ENCODE peak calls at places on chromosomes 6 and 20, in five cellular contexts. One of them, this sample, is unnamed.

GRCh38 chr6:33065312-33065711 is 8.1 kb downstream of the HLA-DPA1 start:
- DNase-seq in H4: no peak
- DNase-seq in endothelial cell: no peak
- DNase-seq in HCT116: no peak
- DNase-seq in HT1080: no peak
- DNase-seq in this sample: no peak

GRCh38 chr6:159169193-159169555 is at the start of gene FNDC1:
- DNase-seq in endothelial cell: peak
- DNase-seq in H4: no peak
- DNase-seq in HT1080: no peak
- DNase-seq in HCT116: no peak
- DNase-seq in this sample: no peak

GRCh38 chr6:145818796-145819195 is 4.2 kb upstream of the FBXO30 start:
- DNase-seq in HCT116: no peak
- DNase-seq in HT1080: no peak
- DNase-seq in H4: no peak
- DNase-seq in endothelial cell: no peak
- DNase-seq in this sample: no peak

GRCh38 chr6:133978896-133979240 is 25.8 kb downstream of the TBPL1 start:
- DNase-seq in HCT116: no peak
- DNase-seq in endothelial cell: no peak
- DNase-seq in H4: no peak
- DNase-seq in HT1080: no peak
- DNase-seq in this sample: no peak

GRCh38 chr20:56422131-56422823 is 10.2 kb downstream of the CASS4 start:
- DNase-seq in H4: peak
- DNase-seq in HT1080: peak
- DNase-seq in HCT116: peak
- DNase-seq in endothelial cell: no peak
- DNase-seq in this sample: no peak

GRCh38 chr20:31633339-31633914 is 4.3 kb upstream of the COX4I2 start:
- DNase-seq in HCT116: no peak
- DNase-seq in HT1080: no peak
- DNase-seq in endothelial cell: no peak
- DNase-seq in H4: no peak
- DNase-seq in this sample: no peak

GRCh38 chr6:36671687-36672375 is 6.7 kb upstream of the CDKN1A start:
- DNase-seq in H4: no peak
- DNase-seq in endothelial cell: no peak
- DNase-seq in HT1080: no peak
- DNase-seq in HCT116: no peak
- DNase-seq in this sample: no peak

GRCh38 chr6:37192669-37193068 is 22.7 kb downstream of the PIM1 start:
- DNase-seq in H4: no peak
- DNase-seq in HCT116: no peak
- DNase-seq in HT1080: no peak
- DNase-seq in endothelial cell: no peak
- DNase-seq in this sample: no peak

GRCh38 chr6:19837511-19838441 is 606 bp downstream of the ID4 start:
- DNase-seq in endothelial cell: peak
- DNase-seq in HCT116: no peak
- DNase-seq in HT1080: no peak
- DNase-seq in H4: peak
- DNase-seq in this sample: no peak

GRCh38 chr20:24991897-24992419 is 593 bp downstream of the APMAP start:
- DNase-seq in HCT116: no peak
- DNase-seq in HT1080: peak
- DNase-seq in H4: no peak
- DNase-seq in endothelial cell: peak
- DNase-seq in this sample: no peak

GRCh38 chr20:61925555-61926252 is 140.0 kb downstream of the TAF4 start:
- DNase-seq in H4: peak
- DNase-seq in endothelial cell: no peak
- DNase-seq in HCT116: peak
- DNase-seq in HT1080: peak
- DNase-seq in this sample: no peak

GRCh38 chr6:138446821-138447220 is 42.8 kb downstream of the HEBP2 start:
- DNase-seq in H4: no peak
- DNase-seq in HCT116: no peak
- DNase-seq in endothelial cell: no peak
- DNase-seq in HT1080: no peak
- DNase-seq in this sample: no peak

GRCh38 chr6:2819891-2820814 is 21.5 kb downstream of the SERPINB1 start:
- DNase-seq in H4: no peak
- DNase-seq in HT1080: no peak
- DNase-seq in HCT116: no peak
- DNase-seq in endothelial cell: no peak
- DNase-seq in this sample: no peak

GRCh38 chr6:105817370-105817769 is 268.8 kb upstream of the PRDM1 start:
- DNase-seq in H4: no peak
- DNase-seq in HCT116: no peak
- DNase-seq in endothelial cell: no peak
- DNase-seq in HT1080: no peak
- DNase-seq in this sample: no peak

GRCh38 chr6:81897793-81898192 is 145.3 kb upstream of the TENT5A start:
- DNase-seq in endothelial cell: no peak
- DNase-seq in HT1080: no peak
- DNase-seq in HCT116: no peak
- DNase-seq in H4: no peak
- DNase-seq in this sample: no peak

GRCh38 chr6:44253307-44254101 is 3.8 kb downstream of the SLC35B2 start:
- DNase-seq in HCT116: no peak
- DNase-seq in endothelial cell: peak
- DNase-seq in H4: peak
- DNase-seq in HT1080: no peak
- DNase-seq in this sample: no peak

GRCh38 chr6:129191275-129191674 is 308.3 kb downstream of the LAMA2 start:
- DNase-seq in endothelial cell: no peak
- DNase-seq in HCT116: no peak
- DNase-seq in HT1080: no peak
- DNase-seq in H4: no peak
- DNase-seq in this sample: no peak

GRCh38 chr6:110509617-110510231 is 33.3 kb upstream of the SLC22A16 start:
- DNase-seq in endothelial cell: no peak
- DNase-seq in H4: peak
- DNase-seq in HT1080: peak
- DNase-seq in HCT116: peak
- DNase-seq in this sample: no peak

GRCh38 chr6:150004101-150004782 is 21.1 kb downstream of the RAET1L start:
- DNase-seq in HT1080: no peak
- DNase-seq in H4: no peak
- DNase-seq in HCT116: no peak
- DNase-seq in endothelial cell: no peak
- DNase-seq in this sample: no peak

GRCh38 chr6:71982385-71982784 is 96.0 kb downstream of the RIMS1 start:
- DNase-seq in HCT116: no peak
- DNase-seq in H4: no peak
- DNase-seq in HT1080: peak
- DNase-seq in endothelial cell: no peak
- DNase-seq in this sample: no peak

GRCh38 chr6:24659547-24659946 is 7.2 kb downstream of the TDP2 start:
- DNase-seq in endothelial cell: no peak
- DNase-seq in H4: peak
- DNase-seq in HT1080: no peak
- DNase-seq in HCT116: no peak
- DNase-seq in this sample: no peak

GRCh38 chr6:143596857-143597256 is 80.9 kb upstream of the PHACTR2 start:
- DNase-seq in HCT116: no peak
- DNase-seq in endothelial cell: no peak
- DNase-seq in HT1080: no peak
- DNase-seq in H4: no peak
- DNase-seq in this sample: no peak

GRCh38 chr6:20338160-20338559 is 63.5 kb upstream of the E2F3 start:
- DNase-seq in endothelial cell: no peak
- DNase-seq in H4: peak
- DNase-seq in HT1080: no peak
- DNase-seq in HCT116: no peak
- DNase-seq in this sample: no peak

GRCh38 chr6:138515657-138516056 is 16.4 kb upstream of the NHSL1 start:
- DNase-seq in HT1080: no peak
- DNase-seq in HCT116: no peak
- DNase-seq in endothelial cell: no peak
- DNase-seq in H4: no peak
- DNase-seq in this sample: no peak

GRCh38 chr6:105097288-105097687 is 82.5 kb downstream of the POPDC3 start:
- DNase-seq in HT1080: no peak
- DNase-seq in H4: no peak
- DNase-seq in HCT116: no peak
- DNase-seq in endothelial cell: no peak
- DNase-seq in this sample: no peak

This sample was measured in hippocampal formation.